ENCODE peak calls at places on chromosomes 1 and 21, in ten cellular contexts. I is AG10803; V is BJ; T is ovary; Y is endothelial cell; S is CD4-positive, alpha-beta T cell; Q is NCI-H774; U is activated T-cell treated with anti-CD3 and anti-CD28 coated beads, Interleukin-2, amount 50 U/mL, for 4 hours; B is SW 1271; Z is GM12878. M is an unnamed sample.
A peak's percentile ranks its signal among the peaks of the same experiment; 100 is the strongest.

GRCh38 chr1:20604678-20605077 is 15.8 kb downstream of the CDA start:
- DNase-seq in B (no peak), Z (no peak), I (peak; percentile 50), T (no peak), Y (no peak), Q (no peak), U (no peak), S (no peak), V (no peak), M (no peak)

GRCh38 chr1:178115260-178115659 is 21.4 kb downstream of the RASAL2 start:
- DNase-seq in U (no peak), Y (no peak), Q (no peak), B (no peak), V (no peak), S (no peak), I (no peak), Z (no peak), T (no peak), M (no peak)

GRCh38 chr1:16173447-16174260 is 17.8 kb upstream of the EPHA2 start:
- DNase-seq in T (no peak), V (no peak), Z (no peak), B (peak; percentile 55), S (no peak), Y (no peak), Q (no peak), U (no peak), I (peak; percentile 74), M (peak; percentile 86)

GRCh38 chr21:42160111-42160949 is 58.6 kb upstream of the ABCG1 start:
- DNase-seq in V (no peak), B (no peak), S (no peak), Y (no peak), Z (no peak), U (no peak), Q (no peak), I (no peak), T (peak; percentile 5), M (no peak)

GRCh38 chr1:54131419-54131818 is 21.4 kb downstream of the CDCP2 start:
- DNase-seq in I (no peak), T (no peak), Z (no peak), V (no peak), U (no peak), S (no peak), Q (no peak), Y (no peak), B (no peak), M (no peak)

GRCh38 chr1:167455786-167456446 is 62.4 kb downstream of the CD247 start:
- DNase-seq in T (no peak), I (no peak), Q (no peak), V (no peak), B (no peak), Y (peak; percentile 35), S (no peak), U (peak; percentile 33), Z (no peak), M (no peak)

GRCh38 chr21:28975401-28975800 is 17.3 kb downstream of the LTN1 start:
- DNase-seq in S (no peak), I (peak; percentile 93), U (no peak), Q (no peak), V (peak; percentile 88), Z (no peak), Y (no peak), B (no peak), T (no peak), M (no peak)

GRCh38 chr1:221781102-221781744 is 39.3 kb upstream of the DUSP10 start:
- DNase-seq in T (no peak), Y (no peak), B (no peak), V (no peak), U (no peak), Z (no peak), S (no peak), I (no peak), Q (no peak), M (peak; percentile 64)

GRCh38 chr1:15116966-15117365 is 36.6 kb upstream of the TMEM51 start:
- DNase-seq in S (no peak), Y (no peak), I (no peak), Q (no peak), T (no peak), B (no peak), U (no peak), V (no peak), Z (no peak), M (no peak)

GRCh38 chr1:212328248-212328647 is 43.0 kb downstream of the PPP2R5A start:
- DNase-seq in U (no peak), S (no peak), I (peak; percentile 67), B (no peak), T (no peak), V (no peak), Q (no peak), Z (no peak), Y (no peak), M (no peak)

GRCh38 chr1:26530898-26531598 is 1.5 kb downstream of the RPS6KA1 start:
- DNase-seq in B (no peak), U (no peak), Y (no peak), V (peak; percentile 10), I (peak; percentile 29), Z (no peak), T (no peak), Q (peak; percentile 2), S (no peak), M (peak; percentile 87)

GRCh38 chr1:60428161-60428560 is 354.6 kb upstream of the C1orf87 start:
- DNase-seq in T (no peak), S (no peak), I (no peak), B (no peak), Y (no peak), Z (no peak), Q (no peak), U (no peak), V (no peak), M (no peak)

GRCh38 chr1:230215049-230215448 is 148.0 kb downstream of the GALNT2 start:
- DNase-seq in U (no peak), S (no peak), I (peak; percentile 43), Y (peak; percentile 39), Z (no peak), B (no peak), Q (peak; percentile 37), V (no peak), T (peak; percentile 67), M (no peak)

GRCh38 chr1:175818929-175819328 is 75.5 kb upstream of the TNR start:
- DNase-seq in Z (no peak), T (no peak), Q (no peak), V (no peak), B (no peak), U (no peak), I (no peak), S (no peak), Y (no peak), M (no peak)

GRCh38 chr1:59212715-59213114 is 84.2 kb upstream of the FGGY start:
- DNase-seq in U (no peak), B (no peak), Q (no peak), V (no peak), Y (no peak), I (no peak), T (no peak), Z (no peak), S (no peak), M (no peak)

GRCh38 chr1:205204552-205204951 is 7.0 kb downstream of the DSTYK start:
- DNase-seq in S (no peak), B (no peak), Y (no peak), I (peak; percentile 47), V (no peak), U (no peak), Q (no peak), Z (no peak), T (no peak), M (no peak)

GRCh38 chr1:24157921-24158481 is 15.1 kb upstream of the IL22RA1 start:
- DNase-seq in U (no peak), T (no peak), Q (no peak), Y (no peak), S (no peak), B (no peak), I (peak; percentile 25), V (no peak), Z (no peak), M (no peak)

GRCh38 chr1:234756066-234756783 is 146.2 kb upstream of the IRF2BP2 start:
- DNase-seq in V (no peak), U (no peak), T (no peak), S (no peak), I (no peak), B (no peak), Q (no peak), Z (no peak), Y (no peak), M (no peak)

GRCh38 chr1:243253211-243253926 is 1.7 kb downstream of the CEP170 start:
- DNase-seq in Z (no peak), B (no peak), Q (no peak), Y (no peak), V (no peak), I (peak; percentile 28), T (no peak), S (no peak), U (no peak), M (no peak)

GRCh38 chr1:43843684-43844083 is 89.9 kb upstream of the ARTN start:
- DNase-seq in Y (no peak), I (no peak), U (no peak), Z (no peak), T (no peak), S (no peak), V (no peak), Q (no peak), B (no peak), M (no peak)

GRCh38 chr1:170675825-170676224 is 11.9 kb downstream of the PRRX1 start:
- DNase-seq in I (peak; percentile 61), Q (no peak), Y (no peak), T (no peak), V (no peak), S (no peak), U (no peak), Z (no peak), B (no peak), M (no peak)

GRCh38 chr1:200072636-200073285 is 45.3 kb downstream of the NR5A2 start:
- DNase-seq in V (no peak), I (no peak), T (no peak), Q (no peak), Y (no peak), S (no peak), Z (peak; percentile 4), B (no peak), U (no peak), M (no peak)

GRCh38 chr1:215523906-215524305 is 43.2 kb upstream of the KCTD3 start:
- DNase-seq in V (no peak), U (no peak), B (no peak), T (no peak), Y (no peak), S (no peak), Z (no peak), Q (no peak), I (peak; percentile 54), M (no peak)

GRCh38 chr1:168865850-168866620 is 137.0 kb upstream of the DPT start:
- DNase-seq in B (no peak), Z (no peak), S (no peak), I (no peak), Y (no peak), Q (no peak), U (no peak), V (no peak), T (no peak), M (no peak)

GRCh38 chr1:212971312-212971711 is 21.0 kb downstream of the VASH2 start:
- DNase-seq in Q (no peak), Y (no peak), S (no peak), T (no peak), B (no peak), V (no peak), I (no peak), U (no peak), Z (no peak), M (peak; percentile 53)

GRCh38 chr1:101239095-101240040 is 2.5 kb downstream of the S1PR1 start:
- DNase-seq in V (no peak), S (peak; percentile 49), Y (no peak), T (no peak), B (no peak), Q (no peak), U (peak; percentile 37), I (no peak), Z (no peak), M (no peak)

GRCh38 chr1:176989023-176989422 is 175.5 kb downstream of the ASTN1 start:
- DNase-seq in I (peak; percentile 1), V (no peak), B (no peak), S (no peak), U (no peak), T (no peak), Z (no peak), Q (no peak), Y (no peak), M (no peak)

GRCh38 chr21:14874379-14874778 is 190.4 kb downstream of the NRIP1 start:
- DNase-seq in V (no peak), S (no peak), B (no peak), I (no peak), Z (no peak), Y (no peak), U (no peak), Q (no peak), T (no peak), M (no peak)